ENCODE peak calls at places on chromosomes 11 and 22, in five cellular contexts. J is sigmoid colon; I is IMR-90; A is CD8-positive, alpha-beta T cell; S is esophagus muscularis mucosa. R is an unnamed sample.

GRCh38 chr22:30871391-30872281 is 96.9 kb downstream of the MORC2 start:
- DNase-seq in J (peak; percentile 40), I (no peak), A (no peak), S (no peak), R (no peak)

GRCh38 chr11:12523180-12523924 is 146.0 kb downstream of the PARVA start:
- DNase-seq in J (peak; percentile 57), I (peak; percentile 51), A (no peak), S (no peak), R (no peak)

GRCh38 chr11:109184376-109184775 is 237.6 kb upstream of the C11orf87 start:
- DNase-seq in J (no peak), I (no peak), A (no peak), S (no peak), R (no peak)

GRCh38 chr11:12744831-12745502 is 70.7 kb downstream of the TEAD1 start:
- DNase-seq in J (no peak), I (peak; percentile 28), A (no peak), S (no peak), R (no peak)

GRCh38 chr11:131785801-131786200 is 415.4 kb downstream of the NTM start:
- DNase-seq in J (no peak), I (no peak), A (no peak), S (no peak), R (no peak)

GRCh38 chr11:129291556-129291955 is 84.1 kb upstream of the BARX2 start:
- DNase-seq in J (no peak), I (no peak), A (no peak), S (no peak), R (no peak)

GRCh38 chr11:30392221-30392784 is 69.4 kb downstream of the ARL14EP start:
- DNase-seq in J (no peak), I (no peak), A (no peak), S (no peak), R (peak; percentile 3)

GRCh38 chr22:38208549-38209097 is 6.8 kb downstream of the MAFF start:
- DNase-seq in J (no peak), I (no peak), A (no peak), S (no peak), R (no peak)

GRCh38 chr11:1111545-1112212 is 37.0 kb downstream of the MUC2 start:
- DNase-seq in J (peak; percentile 57), I (no peak), A (no peak), S (no peak), R (no peak)

GRCh38 chr11:68271023-68271780 is 571 bp downstream of the C11orf24 start:
- DNase-seq in J (peak; percentile 79), I (peak; percentile 83), A (peak; percentile 67), S (no peak), R (peak; percentile 82)

GRCh38 chr11:118609380-118610219 is 2.2 kb downstream of the PHLDB1 start:
- DNase-seq in J (peak; percentile 70), I (peak; percentile 34), A (peak; percentile 64), S (no peak), R (peak; percentile 56)
- H3K4me3 ChIP-seq in J (peak overlapping the region; percentile 68), I (peak overlapping the region; percentile 93), A (peak overlapping the region; percentile 61), S (peak overlapping the region; percentile 76), R (peak overlapping the region; percentile 96)

GRCh38 chr22:46865052-46865434 is 102.6 kb downstream of the TBC1D22A start:
- DNase-seq in J (no peak), I (no peak), A (no peak), S (no peak), R (no peak)

GRCh38 chr22:46865642-46866041 is 103.2 kb downstream of the TBC1D22A start:
- DNase-seq in J (no peak), I (no peak), A (no peak), S (no peak), R (no peak)

GRCh38 chr22:46867106-46867505 is 104.7 kb downstream of the TBC1D22A start:
- DNase-seq in J (no peak), I (no peak), A (no peak), S (no peak), R (no peak)

GRCh38 chr22:46864314-46865051 is 102.0 kb downstream of the TBC1D22A start:
- DNase-seq in J (no peak), I (no peak), A (no peak), S (no peak), R (no peak)

DNA sequence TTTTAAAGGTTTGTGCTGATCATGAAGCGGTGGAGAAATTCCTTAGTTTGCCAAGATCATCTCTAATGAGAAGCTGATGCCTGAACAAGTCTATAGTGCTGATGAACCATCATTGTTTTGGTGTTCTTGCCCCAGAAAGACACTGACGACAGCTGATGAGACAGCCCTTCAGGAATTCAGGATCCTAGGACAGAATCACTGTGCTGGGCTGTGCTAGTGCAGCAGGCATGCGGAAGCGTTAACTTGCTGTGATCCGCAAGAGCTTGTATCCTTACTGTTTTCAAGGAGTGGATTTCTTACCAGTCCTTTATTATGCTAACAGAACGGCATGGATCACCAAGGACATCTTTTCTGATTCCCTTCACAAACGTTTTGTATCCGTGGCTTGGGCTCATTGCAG is 104.1 kb downstream of the TBC1D22A start:
- DNase-seq in J (no peak), I (peak; percentile 92), A (no peak), S (no peak), R (peak; percentile 93)
- H3K4me3 ChIP-seq in J (no peak overlapping the region), I (no peak overlapping the region), A (no peak overlapping the region), S (no peak overlapping the region), R (no peak overlapping the region)

DNA sequence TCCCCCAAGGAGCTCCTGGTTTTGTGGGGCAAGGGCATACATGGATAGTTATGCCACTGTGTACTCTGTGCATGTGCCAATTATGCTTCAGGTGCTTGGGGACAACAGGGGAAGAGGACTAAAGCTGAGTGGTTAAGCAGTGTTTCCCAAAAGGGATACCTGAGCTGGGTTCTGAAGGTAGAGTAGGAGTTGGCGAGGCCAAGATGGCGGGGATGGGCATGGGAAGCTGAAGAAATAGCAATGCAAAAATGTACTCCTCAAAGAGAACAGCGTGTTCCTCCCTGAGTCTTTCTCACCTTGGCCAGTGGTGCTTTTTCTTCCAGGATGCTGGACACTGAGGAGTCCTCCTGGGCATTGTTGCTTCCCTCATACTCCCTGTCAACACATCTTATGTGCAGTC is 90.0 kb upstream of the LARGE1 start:
- DNase-seq in J (no peak), I (no peak), A (no peak), S (peak; percentile 78), R (no peak)
- H3K4me3 ChIP-seq in J (no peak overlapping the region), I (no peak overlapping the region), A (no peak overlapping the region), S (no peak overlapping the region), R (no peak overlapping the region)

GRCh38 chr11:47379317-47379716 is 970 bp upstream of the SPI1 start:
- DNase-seq in J (no peak), I (no peak), A (no peak), S (no peak), R (no peak)

GRCh38 chr11:47377571-47378010 is 756 bp downstream of the SPI1 start:
- DNase-seq in J (no peak), I (no peak), A (no peak), S (no peak), R (no peak)

GRCh38 chr11:47376543-47377371 is 1.6 kb downstream of the SPI1 start:
- DNase-seq in J (no peak), I (no peak), A (no peak), S (no peak), R (peak; percentile 12)

GRCh38 chr11:47378836-47379170 is 456 bp upstream of the SPI1 start:
- DNase-seq in J (no peak), I (no peak), A (no peak), S (no peak), R (no peak)

DNA sequence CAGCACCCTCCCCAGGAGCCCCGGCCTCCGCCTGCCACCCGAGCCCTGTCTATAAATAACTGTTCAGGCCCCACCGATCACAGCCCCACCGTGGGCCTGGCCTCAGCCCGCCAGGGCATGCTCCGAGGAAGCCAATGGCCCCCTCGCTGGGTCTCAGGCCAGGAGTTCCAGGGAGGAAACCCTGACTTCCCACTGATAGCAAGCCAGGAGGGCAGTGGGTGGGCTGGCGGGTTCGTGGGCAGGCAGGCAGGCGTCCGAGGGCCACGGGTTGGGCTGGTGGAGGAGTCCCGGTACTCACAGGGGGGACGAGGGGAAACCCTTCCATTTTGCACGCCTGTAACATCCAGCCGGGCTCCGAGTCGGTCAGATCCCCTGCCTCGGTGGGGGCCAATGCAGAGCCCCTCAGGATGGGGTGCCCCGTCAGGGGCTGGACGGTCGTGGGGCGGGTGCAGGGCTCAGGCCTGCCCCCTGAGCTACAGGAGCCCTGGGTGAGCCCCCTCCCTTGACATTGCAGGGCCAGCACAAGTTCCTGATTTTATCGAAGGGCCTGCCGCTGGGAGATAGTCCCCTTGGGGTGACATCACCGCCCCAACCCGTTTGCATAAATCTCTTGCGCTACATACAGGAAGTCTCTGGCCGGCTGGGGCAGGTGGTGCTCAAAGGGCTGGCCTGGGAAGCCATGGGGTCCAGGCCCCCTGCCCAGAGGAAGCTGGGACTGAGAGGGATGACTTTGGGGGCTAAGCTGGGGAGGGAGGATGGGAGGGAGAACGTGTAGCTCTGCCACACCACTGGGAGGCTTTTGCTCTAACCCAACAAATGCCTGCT is at the start of gene SPI1:
- DNase-seq in J (peak; percentile 85), I (no peak), A (no peak), S (no peak), R (no peak)
- H3K4me3 ChIP-seq in J (peak within 1 kb of the TSS; percentile 35), I (no peak within 1 kb of the TSS), A (no peak within 1 kb of the TSS), S (peak within 1 kb of the TSS; percentile 40), R (no peak within 1 kb of the TSS)

GRCh38 chr11:79436911-79437273 is 3.9 kb downstream of the TENM4 start:
- DNase-seq in J (no peak), I (no peak), A (no peak), S (no peak), R (no peak)
- H3K4me3 ChIP-seq in J (peak overlapping the region; percentile 56), I (peak overlapping the region; percentile 57), A (no peak overlapping the region), S (peak overlapping the region; percentile 66), R (peak overlapping the region; percentile 65)

GRCh38 chr22:17260950-17261349 is 41.7 kb upstream of the ADA2 start:
- DNase-seq in J (no peak), I (no peak), A (no peak), S (no peak), R (no peak)

GRCh38 chr22:17260291-17260690 is 41.1 kb upstream of the ADA2 start:
- DNase-seq in J (no peak), I (no peak), A (no peak), S (no peak), R (no peak)

GRCh38 chr22:17257578-17257977 is 38.3 kb upstream of the ADA2 start:
- DNase-seq in J (no peak), I (no peak), A (no peak), S (no peak), R (no peak)

GRCh38 chr22:17257091-17257490 is 37.9 kb upstream of the ADA2 start:
- DNase-seq in J (no peak), I (no peak), A (no peak), S (no peak), R (no peak)

DNA sequence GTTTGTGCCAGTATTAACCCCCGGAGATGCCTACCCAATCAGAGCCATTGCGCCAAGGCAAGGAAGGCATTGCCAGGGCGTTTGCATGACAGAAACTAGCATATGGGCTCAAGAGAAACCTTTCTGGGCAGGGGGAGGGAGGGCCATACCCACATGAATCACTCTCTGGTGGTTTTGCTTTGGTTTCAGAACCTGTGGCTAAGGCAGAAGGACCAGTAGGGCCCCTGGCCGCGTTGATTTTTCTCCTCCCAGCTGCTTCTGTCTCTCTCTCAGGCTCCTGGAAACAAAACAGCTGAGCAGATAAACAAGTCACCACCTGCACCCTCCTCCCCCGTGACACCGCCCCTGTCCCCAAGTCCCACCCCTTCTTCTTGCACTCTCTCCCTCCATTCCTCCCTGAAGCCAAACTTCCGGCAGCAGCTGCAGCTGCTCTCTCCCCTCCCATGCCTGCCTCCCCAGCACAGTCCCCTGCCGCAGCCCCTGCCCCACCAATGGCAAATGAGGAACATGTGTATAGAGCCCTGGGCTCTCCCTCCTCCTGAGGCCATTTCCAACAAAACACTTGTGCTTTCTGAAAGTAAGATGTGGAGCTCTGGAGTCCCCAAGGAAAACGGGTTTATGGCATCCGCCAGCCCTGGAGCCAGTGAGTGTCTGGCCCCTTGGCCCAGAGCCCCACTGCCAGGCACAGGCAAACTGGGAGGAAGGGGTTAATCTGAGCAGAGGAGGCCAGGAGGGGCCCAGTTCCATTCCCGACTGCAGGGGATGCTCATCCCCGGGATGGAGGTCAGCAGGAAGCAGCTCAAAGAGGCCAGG is 39.0 kb upstream of the ADA2 start:
- DNase-seq in J (peak; percentile 83), I (no peak), A (peak; percentile 63), S (no peak), R (peak; percentile 37)
- H3K4me3 ChIP-seq in J (peak overlapping the region; percentile 4), I (no peak overlapping the region), A (no peak overlapping the region), S (no peak overlapping the region), R (no peak overlapping the region)

R was measured in cardiac fibroblast.